ENCODE peak calls at places on chromosome 15, in nine cellular contexts. G, W, C, P, I, H, J, Z and E are unnamed samples.
A peak's percentile ranks its signal among the peaks of the same experiment; 100 is the strongest.

GRCh38 chr15:32775103-32775502 is 57.3 kb downstream of the GREM1 start:
- DNase-seq in G (no peak), W (no peak), C (no peak), P (no peak), I (no peak), H (no peak), J (peak; percentile 41), Z (no peak), E (no peak)

GRCh38 chr15:78207110-78207458 is 27.3 kb downstream of the ACSBG1 start:
- DNase-seq in G (no peak), W (no peak), C (no peak), P (no peak), I (no peak), H (no peak), J (no peak), Z (no peak), E (no peak)

GRCh38 chr15:57421540-57421939 is 45.2 kb downstream of the CGNL1 start:
- DNase-seq in G (no peak), W (no peak), C (no peak), P (no peak), I (no peak), H (no peak), J (no peak), Z (no peak), E (no peak)

GRCh38 chr15:35450492-35450891 is 95.5 kb downstream of the DPH6 start:
- DNase-seq in G (no peak), W (no peak), C (no peak), P (no peak), I (no peak), H (peak; percentile 51), J (peak; percentile 75), Z (no peak), E (no peak)

GRCh38 chr15:57216288-57216687 is 160.0 kb upstream of the CGNL1 start:
- DNase-seq in G (no peak), W (no peak), C (no peak), P (no peak), I (no peak), H (peak; percentile 81), J (peak; percentile 85), Z (no peak), E (no peak)

GRCh38 chr15:65081758-65082157 is 5.2 kb downstream of the KBTBD13 start:
- DNase-seq in G (no peak), W (no peak), C (no peak), P (no peak), I (no peak), H (no peak), J (no peak), Z (no peak), E (no peak)

GRCh38 chr15:20340331-20340811 is 201.2 kb downstream of the GOLGA6L6 start:
- DNase-seq in G (peak; percentile 95), W (no peak), C (no peak), P (no peak), I (peak; percentile 43), H (peak; percentile 26), J (no peak), Z (peak; percentile 65), E (no peak)

GRCh38 chr15:100301905-100302431 is 39.8 kb downstream of the ADAMTS17 start:
- DNase-seq in G (no peak), W (no peak), C (no peak), P (no peak), I (no peak), H (no peak), J (no peak), Z (no peak), E (no peak)

GRCh38 chr15:68608206-68608843 is 29.5 kb downstream of the CORO2B start:
- DNase-seq in G (peak; percentile 44), W (peak; percentile 63), C (no peak), P (no peak), I (peak; percentile 97), H (peak; percentile 95), J (peak; percentile 98), Z (peak; percentile 93), E (no peak)

GRCh38 chr15:74291101-74292071 is 55.3 kb downstream of the CCDC33 start:
- DNase-seq in G (peak; percentile 81), W (peak; percentile 93), C (no peak), P (peak; percentile 44), I (peak; percentile 91), H (peak; percentile 89), J (peak; percentile 27), Z (peak; percentile 69), E (no peak)

GRCh38 chr15:43794269-43795037 is 2.3 kb downstream of the SERF2 start:
- DNase-seq in G (no peak), W (no peak), C (no peak), P (no peak), I (no peak), H (peak; percentile 43), J (no peak), Z (no peak), E (no peak)

GRCh38 chr15:97319316-97319715 is 641.2 kb upstream of the ARRDC4 start:
- DNase-seq in G (no peak), W (no peak), C (no peak), P (no peak), I (no peak), H (no peak), J (no peak), Z (no peak), E (no peak)

GRCh38 chr15:52040167-52040900 is 21.3 kb downstream of the MAPK6 start:
- DNase-seq in G (no peak), W (no peak), C (no peak), P (no peak), I (no peak), H (peak; percentile 56), J (no peak), Z (no peak), E (no peak)

GRCh38 chr15:20348291-20348899 is 193.2 kb downstream of the GOLGA6L6 start:
- DNase-seq in G (no peak), W (no peak), C (no peak), P (no peak), I (peak; percentile 31), H (no peak), J (no peak), Z (no peak), E (no peak)

GRCh38 chr15:44710236-44711088 is 661 bp downstream of the PATL2 start:
- DNase-seq in G (no peak), W (no peak), C (peak; percentile 69), P (peak; percentile 50), I (no peak), H (peak; percentile 41), J (no peak), Z (peak; percentile 71), E (peak; percentile 78)

GRCh38 chr15:78938608-78939488 is 6.0 kb downstream of the CTSH start:
- DNase-seq in G (no peak), W (no peak), C (peak; percentile 91), P (peak; percentile 22), I (no peak), H (no peak), J (no peak), Z (no peak), E (peak; percentile 87)

GRCh38 chr15:99174567-99174966 is 69.7 kb downstream of the SYNM start:
- DNase-seq in G (no peak), W (no peak), C (no peak), P (no peak), I (no peak), H (no peak), J (no peak), Z (no peak), E (no peak)
- H3K4me3 ChIP-seq in G (no peak overlapping the region), W (no peak overlapping the region), C (no peak overlapping the region), P (no peak overlapping the region), I (no peak overlapping the region), H (no peak overlapping the region), J (no peak overlapping the region), Z (no peak overlapping the region), E (no peak overlapping the region)

GRCh38 chr15:90885432-90886290 is 1.4 kb downstream of the FES start:
- DNase-seq in G (peak; percentile 96), W (no peak), C (no peak), P (peak; percentile 63), I (peak; percentile 88), H (peak; percentile 70), J (no peak), Z (peak; percentile 90), E (peak; percentile 19)
- H3K4me3 ChIP-seq in G (peak overlapping the region; percentile 59), W (no peak overlapping the region), C (peak overlapping the region; percentile 37), P (no peak overlapping the region), I (peak overlapping the region; percentile 56), H (no peak overlapping the region), J (no peak overlapping the region), Z (peak overlapping the region; percentile 64), E (no peak overlapping the region)

GRCh38 chr15:67103869-67104268 is 38.5 kb downstream of the SMAD3 start:
- DNase-seq in G (no peak), W (no peak), C (no peak), P (no peak), I (no peak), H (no peak), J (no peak), Z (no peak), E (no peak)

GRCh38 chr15:67103021-67103420 is 37.6 kb downstream of the SMAD3 start:
- DNase-seq in G (no peak), W (no peak), C (no peak), P (no peak), I (no peak), H (no peak), J (no peak), Z (no peak), E (no peak)

GRCh38 chr15:67103432-67103831 is 38.0 kb downstream of the SMAD3 start:
- DNase-seq in G (no peak), W (no peak), C (no peak), P (no peak), I (no peak), H (no peak), J (no peak), Z (no peak), E (no peak)

GRCh38 chr15:67100808-67101581 is 35.6 kb downstream of the SMAD3 start:
- DNase-seq in G (no peak), W (no peak), C (peak; percentile 82), P (no peak), I (no peak), H (no peak), J (no peak), Z (no peak), E (peak; percentile 83)

DNA sequence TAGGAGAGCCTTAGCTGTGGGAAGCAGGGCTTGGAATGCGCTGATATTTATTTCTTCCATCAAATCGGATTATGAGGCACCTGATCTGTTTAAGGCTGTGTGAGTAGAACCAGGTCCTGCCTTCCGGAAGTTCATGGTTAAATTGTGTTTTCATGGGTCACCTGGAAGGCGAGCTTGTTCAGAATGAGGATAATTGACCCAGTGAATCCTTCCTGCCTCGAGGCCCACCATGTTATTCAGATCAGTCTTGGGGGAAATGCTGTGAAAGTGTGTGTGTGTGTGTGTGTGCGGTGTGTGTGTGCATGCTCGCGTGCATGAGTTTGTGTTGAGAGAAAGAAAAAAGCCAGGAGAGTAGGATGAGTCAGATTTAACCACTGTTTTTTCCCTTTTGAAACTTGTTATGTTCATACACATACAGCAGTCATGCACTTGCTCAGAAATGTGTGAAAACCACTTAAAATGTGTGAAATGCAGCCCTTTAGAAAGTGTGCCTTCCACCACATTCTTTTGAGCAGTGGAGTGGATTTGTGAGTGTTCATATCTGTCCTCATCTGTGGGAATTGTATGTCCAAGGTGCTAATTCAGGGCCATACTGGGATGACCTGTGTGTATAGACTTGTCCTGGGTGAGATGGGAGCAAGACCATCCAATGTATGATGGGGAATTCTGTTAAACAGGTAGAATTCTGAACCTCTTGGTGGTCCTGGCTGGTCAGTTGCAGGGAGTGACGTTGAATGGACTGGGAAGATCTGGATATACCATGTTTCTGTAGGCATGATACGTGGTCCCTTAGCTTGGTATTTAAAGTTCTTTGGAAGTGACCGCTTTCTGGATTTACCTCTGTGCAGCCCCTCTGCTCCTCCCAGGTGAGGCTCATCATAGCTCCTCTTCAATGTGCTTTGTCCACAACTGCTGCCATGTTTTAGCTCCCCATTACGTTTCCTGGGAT is 36.9 kb downstream of the SMAD3 start:
- DNase-seq in G (no peak), W (no peak), C (peak; percentile 97), P (peak; percentile 83), I (no peak), H (no peak), J (no peak), Z (no peak), E (peak; percentile 90)
- H3K4me3 ChIP-seq in G (no peak overlapping the region), W (no peak overlapping the region), C (peak overlapping the region; percentile 0), P (peak overlapping the region; percentile 37), I (no peak overlapping the region), H (no peak overlapping the region), J (no peak overlapping the region), Z (no peak overlapping the region), E (peak overlapping the region; percentile 7)

GRCh38 chr15:70794596-70795310 is 31.4 kb upstream of the UACA start:
- DNase-seq in G (no peak), W (no peak), C (no peak), P (no peak), I (no peak), H (peak; percentile 49), J (peak; percentile 83), Z (no peak), E (no peak)
- H3K4me3 ChIP-seq in G (no peak overlapping the region), W (no peak overlapping the region), C (no peak overlapping the region), P (no peak overlapping the region), I (no peak overlapping the region), H (no peak overlapping the region), J (peak overlapping the region; percentile 8), Z (no peak overlapping the region), E (no peak overlapping the region)